ENCODE peak calls at places on chromosomes 11 and 22, in six cellular contexts. N is uterus, G is testis, I is fibroblast of lung, P is right atrium auricular region, E is lower lobe of right lung. J is an unnamed sample. For H3K9me3, the result is how much of the 10 kb centered on the place peaks cover.

GRCh38 chr22:26554956-26555355 is 35.0 kb downstream of the TPST2 start:
- DNase-seq in N (no peak), G (no peak), I (no peak), P (no peak), E (no peak), J (peak)

GRCh38 chr11:90774727-90775572 is 552.1 kb upstream of the CHORDC1 start:
- DNase-seq in N (no peak), G (no peak), I (no peak), P (no peak), E (no peak), J (peak)

GRCh38 chr11:63537293-63538101 is 889 bp downstream of the PLAAT4 start:
- DNase-seq in N (peak), G (peak), I (peak), P (peak), E (no peak), J (no peak)

GRCh38 chr11:28231475-28231874 is 123.3 kb downstream of the METTL15 start:
- DNase-seq in N (no peak), G (no peak), I (peak), P (no peak), E (no peak), J (no peak)

GRCh38 chr22:48886604-48887393 is 940.9 kb downstream of the BRD1 start:
- DNase-seq in N (no peak), G (no peak), I (no peak), P (no peak), E (peak), J (no peak)

GRCh38 chr22:43533131-43533530 is 121.3 kb downstream of the MPPED1 start:
- DNase-seq in N (no peak), G (no peak), I (no peak), P (no peak), E (no peak), J (no peak)

GRCh38 chr11:100302824-100303223 is 384.3 kb upstream of the ARHGAP42 start:
- DNase-seq in N (no peak), G (no peak), I (no peak), P (no peak), E (no peak), J (no peak)

GRCh38 chr11:104665631-104666030 is 232.6 kb downstream of the CASP12 start:
- DNase-seq in N (no peak), G (no peak), I (peak), P (no peak), E (no peak), J (no peak)

GRCh38 chr11:84780689-84781293 is 846.4 kb downstream of the DLG2 start:
- DNase-seq in N (no peak), G (no peak), I (peak), P (no peak), E (no peak), J (no peak)

GRCh38 chr11:86124251-86125233 is 55.7 kb upstream of the PICALM start:
- DNase-seq in N (no peak), G (no peak), I (no peak), P (no peak), E (no peak), J (no peak)

GRCh38 chr11:128409476-128409875 is 177.9 kb downstream of the ETS1 start:
- DNase-seq in N (no peak), G (no peak), I (peak), P (no peak), E (no peak), J (no peak)

GRCh38 chr11:102806296-102806695 is 8.3 kb upstream of the MMP1 start:
- DNase-seq in N (no peak), G (no peak), I (peak), P (no peak), E (no peak), J (no peak)

GRCh38 chr22:44427506-44428470 is 70.2 kb downstream of the RTL6 start:
- DNase-seq in N (no peak), G (no peak), I (no peak), P (no peak), E (peak), J (no peak)

GRCh38 chr11:61872935-61873565 is 18.3 kb downstream of the FADS3 start:
- DNase-seq in N (no peak), G (no peak), I (no peak), P (no peak), E (no peak), J (no peak)
- H3K4me3 ChIP-seq in N (no peak), G (no peak), I (no peak), P (no peak), E (no peak), J (no peak)

GRCh38 chr11:125070699-125071254 is 7.7 kb downstream of the SLC37A2 start:
- DNase-seq in N (peak), G (peak), I (peak), P (peak), E (peak), J (no peak)
- H3K27ac ChIP-seq in N (peak), G (no peak), I (no peak), P (peak), E (peak), J (no peak)

GRCh38 chr11:55571828-55572227 is at the start of gene OR4C16:
- DNase-seq in N (no peak), G (no peak), I (no peak), P (no peak), E (no peak), J (no peak)

GRCh38 chr11:55572548-55572947 is 620 bp downstream of the OR4C16 start:
- DNase-seq in N (no peak), G (no peak), I (no peak), P (no peak), E (no peak), J (no peak)
- H3K9me3 ChIP-seq in N (under half), G (under half), I (under half), P (under half), E (under half), J (under half)

GRCh38 chr11:68686486-68686885 is 2.1 kb downstream of the GAL start:
- DNase-seq in N (no peak), G (no peak), I (no peak), P (no peak), E (no peak), J (no peak)

GRCh38 chr11:68683086-68683951 is 1.0 kb upstream of the GAL start:
- DNase-seq in N (no peak), G (no peak), I (no peak), P (no peak), E (no peak), J (no peak)

GRCh38 chr11:68685656-68686380 is 1.5 kb downstream of the GAL start:
- DNase-seq in N (no peak), G (no peak), I (no peak), P (no peak), E (no peak), J (no peak)

GRCh38 chr11:68683952-68684384 is 376 bp upstream of the GAL start:
- DNase-seq in N (no peak), G (no peak), I (no peak), P (no peak), E (no peak), J (no peak)

DNA sequence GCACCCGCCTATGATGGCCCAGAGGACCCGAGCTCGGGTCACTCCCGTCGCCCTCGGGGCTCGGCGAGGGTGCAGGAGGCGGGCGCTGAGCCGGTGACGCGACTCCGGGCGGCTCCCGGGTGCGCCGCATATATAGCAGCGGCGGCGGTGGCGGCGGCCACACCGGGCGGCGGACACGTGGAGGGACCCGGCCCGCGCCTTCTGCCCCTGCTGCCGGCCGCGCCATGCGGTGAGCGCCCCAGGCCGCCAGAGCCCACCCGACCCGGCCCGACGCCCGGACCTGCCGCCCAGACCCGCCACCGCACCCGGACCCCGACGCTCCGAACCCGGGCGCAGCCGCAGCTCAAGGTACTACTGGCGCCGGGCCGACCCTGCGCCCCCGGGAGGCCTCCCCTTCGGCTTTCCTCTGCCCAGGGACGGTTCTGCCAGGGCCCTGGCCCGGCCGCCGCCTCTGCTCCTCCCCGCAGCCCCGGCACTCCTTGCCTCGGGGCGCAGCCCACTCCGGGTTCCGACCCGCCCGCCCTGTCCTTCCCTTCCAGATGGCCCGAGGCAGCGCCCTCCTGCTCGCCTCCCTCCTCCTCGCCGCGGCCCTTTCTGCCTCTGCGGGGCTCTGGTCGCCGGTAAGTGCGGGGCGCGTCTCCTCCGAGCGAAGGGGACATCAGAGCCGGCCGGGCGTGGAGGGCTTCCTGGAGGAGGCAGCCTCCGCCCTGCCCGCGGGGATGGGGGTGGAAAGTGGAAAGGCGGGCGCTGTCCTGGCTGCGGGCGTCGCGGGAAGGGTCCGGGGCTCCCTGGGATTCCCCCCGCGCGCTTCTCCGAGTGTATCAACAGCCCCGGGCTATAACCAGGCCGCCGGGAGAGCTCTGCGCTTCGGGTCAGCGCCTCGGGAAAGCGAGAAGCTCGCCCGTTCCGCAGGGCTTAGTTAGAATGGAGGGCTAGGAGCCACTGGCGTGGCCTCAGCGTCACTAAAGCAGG is at the start of gene GAL:
- DNase-seq in N (no peak), G (no peak), I (no peak), P (no peak), E (no peak), J (no peak)
- H3K4me3 ChIP-seq in N (no peak), G (peak), I (peak), P (no peak), E (peak), J (peak)

GRCh38 chr22:22408731-22409696 is 99.5 kb downstream of the ZNF280B start:
- DNase-seq in N (no peak), G (peak), I (peak), P (peak), E (no peak), J (peak)

GRCh38 chr22:22410121-22410520 is 98.4 kb downstream of the ZNF280B start:
- DNase-seq in N (no peak), G (peak), I (no peak), P (peak), E (peak), J (no peak)

GRCh38 chr22:22407061-22407460 is 101.5 kb downstream of the ZNF280B start:
- DNase-seq in N (no peak), G (no peak), I (no peak), P (peak), E (no peak), J (no peak)

GRCh38 chr22:22406445-22406844 is 102.1 kb downstream of the ZNF280B start:
- DNase-seq in N (no peak), G (no peak), I (no peak), P (no peak), E (no peak), J (no peak)

GRCh38 chr22:22408269-22408668 is 100.3 kb downstream of the ZNF280B start:
- DNase-seq in N (no peak), G (no peak), I (no peak), P (no peak), E (no peak), J (no peak)
- H3K27ac ChIP-seq in N (no peak), G (no peak), I (no peak), P (no peak), E (no peak), J (no peak)

DNA sequence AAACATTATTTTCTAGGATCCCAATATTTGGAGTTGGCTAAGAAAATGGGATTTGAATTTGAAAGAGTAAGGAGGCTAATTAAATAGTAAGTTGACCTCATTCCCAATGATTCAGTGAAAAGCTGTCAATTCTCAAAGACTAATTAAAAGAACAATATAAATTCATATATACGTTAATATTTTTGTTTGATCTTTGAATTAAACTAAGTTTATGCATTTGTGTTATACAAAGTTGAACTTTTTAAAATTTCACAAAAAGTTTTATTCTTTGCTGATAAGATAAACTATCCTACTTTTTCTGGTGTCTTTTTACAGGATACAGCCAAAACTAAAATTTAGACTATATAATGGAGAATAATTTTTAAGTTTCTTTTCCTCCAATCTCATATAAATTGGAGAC is at the start of gene OR5L1:
- DNase-seq in N (no peak), G (no peak), I (no peak), P (no peak), E (no peak), J (no peak)
- H3K9me3 ChIP-seq in N (under half), G (under half), I (under half), P (under half), E (under half), J (under half)

GRCh38 chr22:31839986-31840385 is 86.2 kb downstream of the DEPDC5 start:
- DNase-seq in N (no peak), G (no peak), I (no peak), P (no peak), E (no peak), J (no peak)

GRCh38 chr22:31838917-31839316 is 85.1 kb downstream of the DEPDC5 start:
- DNase-seq in N (no peak), G (no peak), I (peak), P (no peak), E (no peak), J (no peak)

GRCh38 chr22:31843526-31843925 is 89.7 kb downstream of the DEPDC5 start:
- DNase-seq in N (no peak), G (no peak), I (no peak), P (no peak), E (no peak), J (no peak)

GRCh38 chr22:31840581-31840980 is 86.8 kb downstream of the DEPDC5 start:
- DNase-seq in N (no peak), G (no peak), I (no peak), P (no peak), E (no peak), J (no peak)

DNA sequence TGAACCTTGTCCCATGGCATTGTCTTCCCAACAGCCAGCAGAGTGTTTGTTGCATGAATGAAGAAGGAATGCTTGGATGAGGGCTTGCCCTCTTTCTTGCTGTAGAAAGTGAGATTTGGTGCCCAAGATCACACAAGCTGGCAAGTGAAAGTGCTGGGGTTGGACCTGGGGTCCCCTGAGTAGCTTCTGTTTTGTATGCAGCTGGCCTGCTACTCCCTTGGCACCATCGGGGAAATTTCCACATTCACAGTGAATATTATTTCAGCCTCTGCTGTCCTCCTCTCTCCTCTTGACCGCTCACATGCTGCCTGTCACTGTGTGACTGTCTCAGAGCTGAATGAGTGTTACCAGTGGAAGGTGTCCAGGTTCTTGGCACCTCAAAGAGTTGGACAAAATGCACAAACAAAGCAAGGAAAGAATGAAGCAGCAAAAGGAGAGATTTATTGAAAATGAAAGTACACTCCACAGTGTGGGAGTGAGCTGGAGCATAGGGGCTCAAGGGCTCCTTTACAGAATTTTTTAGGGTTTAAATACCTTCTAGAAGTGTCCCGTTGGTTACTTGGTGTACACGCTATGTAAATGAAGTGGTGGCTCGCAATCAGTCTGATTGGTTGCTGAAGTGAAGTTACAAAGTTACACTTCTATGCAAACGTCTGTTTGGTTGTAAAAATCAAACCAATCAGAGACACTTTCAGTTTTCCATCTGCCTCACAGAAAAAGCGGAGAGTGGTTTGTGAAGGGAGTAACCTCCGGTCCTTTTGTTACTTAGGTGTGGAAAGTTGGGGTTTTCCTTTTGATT is 87.4 kb downstream of the DEPDC5 start:
- DNase-seq in N (no peak), G (peak), I (no peak), P (no peak), E (no peak), J (no peak)
- H3K4me3 ChIP-seq in N (peak), G (no peak), I (no peak), P (no peak), E (peak), J (no peak)

GRCh38 chr11:12076840-12077534 is 33.4 kb upstream of the MICAL2 start:
- DNase-seq in N (no peak), G (no peak), I (no peak), P (no peak), E (no peak), J (no peak)
- H3K27ac ChIP-seq in N (peak), G (no peak), I (peak), P (peak), E (peak), J (no peak)